ENCODE peak calls at places on chromosomes 4 and X, in six cellular contexts. One of them, this sample, is unnamed.

GRCh38 chr4:22014222-22014741 is 65.7 kb upstream of the KCNIP4 start:
- DNase-seq in non-pigmented ciliary epithelial cell: no peak
- DNase-seq in CD4-positive, alpha-beta memory T cell: no peak
- DNase-seq in activated gamma-delta T cell treated with anti-CD3 and anti-CD28 coated beads, Interleukin-2, amount 50 U/mL, for 16 hours: no peak
- DNase-seq in mesothelial cell of epicardium: no peak
- DNase-seq in foreskin keratinocyte: no peak
- DNase-seq in this sample: no peak

GRCh38 chr4:67659065-67659464 is 41.9 kb downstream of the UBA6 start:
- DNase-seq in CD4-positive, alpha-beta memory T cell: no peak
- DNase-seq in non-pigmented ciliary epithelial cell: no peak
- DNase-seq in mesothelial cell of epicardium: no peak
- DNase-seq in activated gamma-delta T cell treated with anti-CD3 and anti-CD28 coated beads, Interleukin-2, amount 50 U/mL, for 16 hours: no peak
- DNase-seq in foreskin keratinocyte: no peak
- DNase-seq in this sample: no peak

GRCh38 chr4:141432000-141432712 is 204.2 kb upstream of the IL15 start:
- DNase-seq in mesothelial cell of epicardium: no peak
- DNase-seq in CD4-positive, alpha-beta memory T cell: no peak
- DNase-seq in non-pigmented ciliary epithelial cell: no peak
- DNase-seq in foreskin keratinocyte: no peak
- DNase-seq in activated gamma-delta T cell treated with anti-CD3 and anti-CD28 coated beads, Interleukin-2, amount 50 U/mL, for 16 hours: no peak
- DNase-seq in this sample: no peak

GRCh38 chrX:68273887-68274286 is 159.4 kb downstream of the OPHN1 start:
- DNase-seq in foreskin keratinocyte: no peak
- DNase-seq in mesothelial cell of epicardium: no peak
- DNase-seq in non-pigmented ciliary epithelial cell: no peak
- DNase-seq in CD4-positive, alpha-beta memory T cell: no peak
- DNase-seq in activated gamma-delta T cell treated with anti-CD3 and anti-CD28 coated beads, Interleukin-2, amount 50 U/mL, for 16 hours: no peak
- DNase-seq in this sample: no peak

GRCh38 chr4:151664289-151664688 is 96.5 kb downstream of the GATB start:
- DNase-seq in foreskin keratinocyte: no peak
- DNase-seq in activated gamma-delta T cell treated with anti-CD3 and anti-CD28 coated beads, Interleukin-2, amount 50 U/mL, for 16 hours: no peak
- DNase-seq in non-pigmented ciliary epithelial cell: no peak
- DNase-seq in mesothelial cell of epicardium: no peak
- DNase-seq in CD4-positive, alpha-beta memory T cell: no peak
- DNase-seq in this sample: no peak

GRCh38 chr4:155566241-155566823 is 100.3 kb upstream of the GUCY1A1 start:
- DNase-seq in CD4-positive, alpha-beta memory T cell: no peak
- DNase-seq in foreskin keratinocyte: no peak
- DNase-seq in activated gamma-delta T cell treated with anti-CD3 and anti-CD28 coated beads, Interleukin-2, amount 50 U/mL, for 16 hours: no peak
- DNase-seq in non-pigmented ciliary epithelial cell: no peak
- DNase-seq in mesothelial cell of epicardium: no peak
- DNase-seq in this sample: no peak

GRCh38 chr4:186765138-186765537 is 41.5 kb upstream of the FAT1 start:
- DNase-seq in non-pigmented ciliary epithelial cell: no peak
- DNase-seq in foreskin keratinocyte: no peak
- DNase-seq in activated gamma-delta T cell treated with anti-CD3 and anti-CD28 coated beads, Interleukin-2, amount 50 U/mL, for 16 hours: no peak
- DNase-seq in mesothelial cell of epicardium: no peak
- DNase-seq in CD4-positive, alpha-beta memory T cell: no peak
- DNase-seq in this sample: no peak

GRCh38 chr4:946103-946450 is 13.8 kb downstream of the TMEM175 start:
- DNase-seq in non-pigmented ciliary epithelial cell: no peak
- DNase-seq in foreskin keratinocyte: no peak
- DNase-seq in activated gamma-delta T cell treated with anti-CD3 and anti-CD28 coated beads, Interleukin-2, amount 50 U/mL, for 16 hours: no peak
- DNase-seq in mesothelial cell of epicardium: no peak
- DNase-seq in CD4-positive, alpha-beta memory T cell: no peak
- DNase-seq in this sample: no peak

GRCh38 chr4:41144812-41145211 is 69.5 kb downstream of the APBB2 start:
- DNase-seq in non-pigmented ciliary epithelial cell: no peak
- DNase-seq in CD4-positive, alpha-beta memory T cell: no peak
- DNase-seq in foreskin keratinocyte: peak
- DNase-seq in activated gamma-delta T cell treated with anti-CD3 and anti-CD28 coated beads, Interleukin-2, amount 50 U/mL, for 16 hours: no peak
- DNase-seq in mesothelial cell of epicardium: no peak
- DNase-seq in this sample: no peak

This sample was measured in NCI-H1048.